ENCODE peak calls at places on chromosome 3, in five cellular contexts. One of them, this sample, is unnamed.

GRCh38 chr3:162842817-162843216 is 1346.2 kb downstream of the OTOL1 start:
- DNase-seq in stimulated activated CD8-positive, alpha-beta memory T cell treated with anti-CD3 and anti-CD28 coated beads, Interleukin-15, amount 100 ng/mL, for 4 hours: no peak
- DNase-seq in activated CD8-positive, alpha-beta memory T cell treated with anti-CD3 and anti-CD28 coated beads for 24 hours: no peak
- DNase-seq in A172: no peak
- DNase-seq in NCI-H774: no peak
- DNase-seq in this sample: no peak

GRCh38 chr3:79521221-79521848 is 246.5 kb downstream of the ROBO1 start:
- DNase-seq in stimulated activated CD8-positive, alpha-beta memory T cell treated with anti-CD3 and anti-CD28 coated beads, Interleukin-15, amount 100 ng/mL, for 4 hours: no peak
- DNase-seq in activated CD8-positive, alpha-beta memory T cell treated with anti-CD3 and anti-CD28 coated beads for 24 hours: no peak
- DNase-seq in A172: peak; percentile 48
- DNase-seq in NCI-H774: peak; percentile 13
- DNase-seq in this sample: no peak

GRCh38 chr3:188179006-188179966 is 25.3 kb downstream of the LPP start:
- DNase-seq in stimulated activated CD8-positive, alpha-beta memory T cell treated with anti-CD3 and anti-CD28 coated beads, Interleukin-15, amount 100 ng/mL, for 4 hours: no peak
- DNase-seq in activated CD8-positive, alpha-beta memory T cell treated with anti-CD3 and anti-CD28 coated beads for 24 hours: peak; percentile 51
- DNase-seq in A172: no peak
- DNase-seq in NCI-H774: no peak
- DNase-seq in this sample: no peak

GRCh38 chr3:99536555-99537314 is 101.7 kb upstream of the COL8A1 start:
- DNase-seq in stimulated activated CD8-positive, alpha-beta memory T cell treated with anti-CD3 and anti-CD28 coated beads, Interleukin-15, amount 100 ng/mL, for 4 hours: no peak
- DNase-seq in activated CD8-positive, alpha-beta memory T cell treated with anti-CD3 and anti-CD28 coated beads for 24 hours: no peak
- DNase-seq in A172: no peak
- DNase-seq in NCI-H774: no peak
- DNase-seq in this sample: no peak

GRCh38 chr3:124627501-124627908 is 102.7 kb upstream of the UMPS start:
- DNase-seq in stimulated activated CD8-positive, alpha-beta memory T cell treated with anti-CD3 and anti-CD28 coated beads, Interleukin-15, amount 100 ng/mL, for 4 hours: no peak
- DNase-seq in activated CD8-positive, alpha-beta memory T cell treated with anti-CD3 and anti-CD28 coated beads for 24 hours: no peak
- DNase-seq in A172: peak; percentile 8
- DNase-seq in NCI-H774: no peak
- DNase-seq in this sample: no peak

GRCh38 chr3:195834675-195835583 is 23.2 kb upstream of the MUC4 start:
- DNase-seq in stimulated activated CD8-positive, alpha-beta memory T cell treated with anti-CD3 and anti-CD28 coated beads, Interleukin-15, amount 100 ng/mL, for 4 hours: no peak
- DNase-seq in activated CD8-positive, alpha-beta memory T cell treated with anti-CD3 and anti-CD28 coated beads for 24 hours: no peak
- DNase-seq in A172: no peak
- DNase-seq in NCI-H774: no peak
- DNase-seq in this sample: no peak

GRCh38 chr3:148970311-148970710 is 21.0 kb upstream of the GYG1 start:
- DNase-seq in stimulated activated CD8-positive, alpha-beta memory T cell treated with anti-CD3 and anti-CD28 coated beads, Interleukin-15, amount 100 ng/mL, for 4 hours: no peak
- DNase-seq in activated CD8-positive, alpha-beta memory T cell treated with anti-CD3 and anti-CD28 coated beads for 24 hours: no peak
- DNase-seq in A172: no peak
- DNase-seq in NCI-H774: no peak
- DNase-seq in this sample: no peak

GRCh38 chr3:40422861-40423260 is 34.3 kb upstream of the RPL14 start:
- DNase-seq in stimulated activated CD8-positive, alpha-beta memory T cell treated with anti-CD3 and anti-CD28 coated beads, Interleukin-15, amount 100 ng/mL, for 4 hours: no peak
- DNase-seq in activated CD8-positive, alpha-beta memory T cell treated with anti-CD3 and anti-CD28 coated beads for 24 hours: no peak
- DNase-seq in A172: no peak
- DNase-seq in NCI-H774: no peak
- DNase-seq in this sample: no peak

GRCh38 chr3:16012086-16012485 is 162.4 kb upstream of the GALNT15 start:
- DNase-seq in stimulated activated CD8-positive, alpha-beta memory T cell treated with anti-CD3 and anti-CD28 coated beads, Interleukin-15, amount 100 ng/mL, for 4 hours: no peak
- DNase-seq in activated CD8-positive, alpha-beta memory T cell treated with anti-CD3 and anti-CD28 coated beads for 24 hours: no peak
- DNase-seq in A172: peak; percentile 18
- DNase-seq in NCI-H774: no peak
- DNase-seq in this sample: no peak

GRCh38 chr3:146781059-146781458 is 175.9 kb upstream of the PLSCR5 start:
- DNase-seq in stimulated activated CD8-positive, alpha-beta memory T cell treated with anti-CD3 and anti-CD28 coated beads, Interleukin-15, amount 100 ng/mL, for 4 hours: no peak
- DNase-seq in activated CD8-positive, alpha-beta memory T cell treated with anti-CD3 and anti-CD28 coated beads for 24 hours: no peak
- DNase-seq in A172: no peak
- DNase-seq in NCI-H774: no peak
- DNase-seq in this sample: no peak

GRCh38 chr3:42612928-42613327 is 12.4 kb downstream of the NKTR start:
- DNase-seq in stimulated activated CD8-positive, alpha-beta memory T cell treated with anti-CD3 and anti-CD28 coated beads, Interleukin-15, amount 100 ng/mL, for 4 hours: no peak
- DNase-seq in activated CD8-positive, alpha-beta memory T cell treated with anti-CD3 and anti-CD28 coated beads for 24 hours: no peak
- DNase-seq in A172: no peak
- DNase-seq in NCI-H774: no peak
- DNase-seq in this sample: no peak

GRCh38 chr3:49313902-49314676 is 25.8 kb downstream of the USP4 start:
- DNase-seq in stimulated activated CD8-positive, alpha-beta memory T cell treated with anti-CD3 and anti-CD28 coated beads, Interleukin-15, amount 100 ng/mL, for 4 hours: no peak
- DNase-seq in activated CD8-positive, alpha-beta memory T cell treated with anti-CD3 and anti-CD28 coated beads for 24 hours: no peak
- DNase-seq in A172: peak; percentile 22
- DNase-seq in NCI-H774: no peak
- DNase-seq in this sample: no peak

GRCh38 chr3:59759298-59760169 is 709.7 kb upstream of the CFAP20DC start:
- DNase-seq in stimulated activated CD8-positive, alpha-beta memory T cell treated with anti-CD3 and anti-CD28 coated beads, Interleukin-15, amount 100 ng/mL, for 4 hours: no peak
- DNase-seq in activated CD8-positive, alpha-beta memory T cell treated with anti-CD3 and anti-CD28 coated beads for 24 hours: no peak
- DNase-seq in A172: no peak
- DNase-seq in NCI-H774: no peak
- DNase-seq in this sample: no peak